ENCODE peak calls at places on chromosomes 7 and 10, in nine cellular contexts. P, A, S, W, C, H, M, E and K are unnamed samples. For H3K27me3, the result is how much of the 10 kb centered on the place peaks cover.

GRCh38 chr7:95595825-95596182 is 512 bp downstream of the PDK4 start:
- DNase-seq in A (no peak), H (peak), C (no peak), S (no peak), W (no peak), E (peak), M (no peak), P (no peak), K (no peak)

GRCh38 chr10:44976352-44977198 is 2.0 kb downstream of the DEPP1 start:
- DNase-seq in W (no peak), M (no peak), P (no peak), E (peak), H (peak), C (no peak), S (no peak), A (no peak), K (no peak)

GRCh38 chr7:27961255-27961654 is 219.3 kb downstream of the JAZF1 start:
- DNase-seq in W (peak), M (peak), E (no peak), C (peak), P (no peak), S (peak), H (peak), A (no peak), K (no peak)

GRCh38 chr10:8051109-8051781 is 3.2 kb upstream of the GATA3 start:
- DNase-seq in S (no peak), H (no peak), A (no peak), C (no peak), M (no peak), W (no peak), P (no peak), E (no peak), K (no peak)

GRCh38 chr10:68517188-68517587 is 10.1 kb downstream of the SLC25A16 start:
- DNase-seq in W (no peak), A (no peak), M (no peak), C (no peak), E (no peak), H (no peak), P (no peak), S (no peak), K (no peak)

GRCh38 chr7:135519233-135519688 is 9.4 kb upstream of the CNOT4 start:
- DNase-seq in M (no peak), S (no peak), H (no peak), E (no peak), W (no peak), A (no peak), P (no peak), C (no peak), K (no peak)

GRCh38 chr7:84688671-84689070 is 494.1 kb upstream of the SEMA3A start:
- DNase-seq in H (peak), C (peak), P (no peak), S (peak), W (peak), A (no peak), E (no peak), M (no peak), K (no peak)

GRCh38 chr7:121024568-121025055 is 36.1 kb downstream of the CPED1 start:
- DNase-seq in W (no peak), S (no peak), A (no peak), P (no peak), C (no peak), H (no peak), M (no peak), E (no peak), K (no peak)

GRCh38 chr7:123622660-123623386 is 21.2 kb downstream of the ASB15 start:
- DNase-seq in E (no peak), W (no peak), M (no peak), S (peak), C (no peak), P (no peak), A (no peak), H (no peak), K (no peak)

GRCh38 chr10:3961082-3961481 is 176.1 kb upstream of the KLF6 start:
- DNase-seq in W (no peak), P (no peak), A (no peak), M (no peak), C (no peak), S (no peak), H (no peak), E (no peak), K (no peak)

GRCh38 chr10:63164045-63164722 is 31.1 kb downstream of the NRBF2 start:
- DNase-seq in M (no peak), S (no peak), C (no peak), H (peak), P (no peak), A (peak), E (no peak), W (no peak), K (no peak)

GRCh38 chr10:109962247-109962646 is 38.9 kb upstream of the XPNPEP1 start:
- DNase-seq in W (no peak), E (no peak), P (no peak), A (no peak), C (peak), H (no peak), S (no peak), M (no peak), K (no peak)

GRCh38 chr10:6753644-6754043 is 173.6 kb upstream of the PRKCQ start:
- DNase-seq in P (no peak), W (no peak), E (no peak), S (no peak), C (no peak), M (no peak), H (no peak), A (no peak), K (no peak)

GRCh38 chr7:101382937-101383336 is 20.3 kb downstream of the COL26A1 start:
- DNase-seq in M (no peak), C (no peak), S (no peak), E (no peak), W (no peak), A (no peak), H (no peak), P (no peak), K (no peak)

GRCh38 chr10:91617073-91617580 is 15.7 kb downstream of the PPP1R3C start:
- DNase-seq in H (peak), S (no peak), A (no peak), E (no peak), M (no peak), C (peak), W (peak), P (no peak), K (no peak)

GRCh38 chr10:61608255-61609040 is 54.3 kb upstream of the CABCOCO1 start:
- DNase-seq in P (no peak), A (no peak), S (no peak), E (no peak), M (no peak), H (peak), W (peak), C (peak), K (no peak)

GRCh38 chr10:79243211-79244067 is 103.8 kb upstream of the PPIF start:
- DNase-seq in H (no peak), C (no peak), P (no peak), A (no peak), E (no peak), W (peak), S (no peak), M (no peak), K (peak)

GRCh38 chr7:50851451-50851850 is 68.8 kb upstream of the GRB10 start:
- DNase-seq in W (peak), A (no peak), H (peak), P (no peak), M (no peak), E (no peak), S (no peak), C (peak), K (no peak)

GRCh38 chr7:128922496-128923410 is 12.2 kb upstream of the KCP start:
- DNase-seq in P (no peak), H (no peak), C (no peak), A (no peak), M (no peak), S (no peak), E (no peak), W (no peak), K (no peak)

GRCh38 chr10:71342850-71343773 is 24.1 kb downstream of the SLC29A3 start:
- DNase-seq in H (peak), E (peak), S (peak), A (no peak), W (peak), C (no peak), M (no peak), P (no peak), K (no peak)

GRCh38 chr10:124122211-124122610 is 28.8 kb upstream of the CHST15 start:
- DNase-seq in A (no peak), C (no peak), S (peak), P (no peak), H (no peak), W (no peak), E (no peak), M (no peak), K (peak)

GRCh38 chr10:32970910-32971309 is 12.9 kb upstream of the ITGB1 start:
- DNase-seq in W (no peak), C (no peak), H (no peak), E (no peak), A (no peak), S (no peak), M (no peak), P (no peak), K (no peak)

GRCh38 chr10:6786579-6787031 is 206.5 kb upstream of the PRKCQ start:
- DNase-seq in M (peak), C (peak), A (no peak), S (no peak), H (peak), E (no peak), P (peak), W (peak), K (no peak)

GRCh38 chr7:120273476-120273975 is 551 bp downstream of the KCND2 start:
- DNase-seq in H (peak), P (no peak), E (peak), W (peak), A (no peak), S (no peak), C (peak), M (no peak), K (peak)

GRCh38 chr10:44935201-44935960 is 24.2 kb upstream of the RASSF4 start:
- DNase-seq in W (peak), E (peak), A (peak), C (peak), P (peak), H (peak), M (peak), S (peak), K (peak)

GRCh38 chr7:28570113-28570969 is 158.0 kb downstream of the CREB5 start:
- DNase-seq in W (no peak), A (no peak), C (no peak), M (no peak), P (no peak), H (no peak), E (no peak), S (no peak), K (no peak)

GRCh38 chr10:28432210-28432676 is 100.7 kb upstream of the WAC start:
- DNase-seq in E (peak), C (peak), P (peak), A (peak), W (peak), S (peak), M (peak), H (peak), K (no peak)

GRCh38 chr7:95865716-95866371 is 93.5 kb downstream of the DYNC1I1 start:
- DNase-seq in M (no peak), C (peak), P (no peak), W (peak), A (no peak), E (no peak), H (peak), S (peak), K (no peak)

GRCh38 chr10:131248376-131249165 is 63.0 kb downstream of the TCERG1L start:
- DNase-seq in M (no peak), C (no peak), E (no peak), S (no peak), W (no peak), P (no peak), A (no peak), H (no peak), K (peak)

GRCh38 chr7:148118371-148118770 is 472.2 kb upstream of the C7orf33 start:
- DNase-seq in M (no peak), A (no peak), W (no peak), P (no peak), E (no peak), C (no peak), S (no peak), H (no peak), K (no peak)

GRCh38 chr7:12423355-12423994 is 19.8 kb upstream of the VWDE start:
- DNase-seq in C (peak), H (peak), W (peak), E (no peak), M (no peak), A (no peak), S (no peak), P (no peak), K (no peak)

GRCh38 chr7:50393547-50394252 is 56.5 kb downstream of the FIGNL1 start:
- DNase-seq in A (no peak), W (no peak), S (no peak), P (no peak), M (no peak), H (no peak), E (no peak), C (no peak), K (no peak)

GRCh38 chr7:47040795-47041194 is 541.1 kb downstream of the TNS3 start:
- DNase-seq in H (peak), P (no peak), M (no peak), S (peak), E (no peak), W (peak), C (no peak), A (no peak), K (no peak)

GRCh38 chr7:125059861-125060456 is 130.3 kb upstream of the POT1 start:
- DNase-seq in P (no peak), A (no peak), H (peak), C (peak), W (peak), S (peak), M (no peak), E (no peak), K (no peak)

GRCh38 chr10:6095810-6096209 is 7.0 kb downstream of the RBM17 start:
- DNase-seq in E (no peak), M (no peak), W (no peak), C (no peak), S (no peak), H (no peak), A (no peak), P (no peak), K (no peak)

GRCh38 chr10:1063232-1063862 is 7.2 kb downstream of the WDR37 start:
- DNase-seq in M (no peak), A (no peak), H (no peak), S (no peak), C (no peak), P (no peak), E (no peak), W (no peak), K (no peak)

GRCh38 chr10:119734396-119735332 is 8.8 kb downstream of the INPP5F start:
- DNase-seq in W (peak), P (no peak), M (no peak), E (no peak), S (peak), C (peak), H (peak), A (no peak), K (no peak)

GRCh38 chr7:150945853-150946825 is 32.0 kb downstream of the KCNH2 start:
- DNase-seq in C (peak), H (no peak), M (no peak), W (peak), P (peak), S (no peak), A (peak), E (no peak), K (no peak)

GRCh38 chr7:54166419-54166818 is 375.8 kb upstream of the VSTM2A start:
- DNase-seq in M (no peak), W (no peak), A (no peak), S (no peak), C (no peak), P (no peak), H (no peak), E (no peak), K (no peak)

DNA sequence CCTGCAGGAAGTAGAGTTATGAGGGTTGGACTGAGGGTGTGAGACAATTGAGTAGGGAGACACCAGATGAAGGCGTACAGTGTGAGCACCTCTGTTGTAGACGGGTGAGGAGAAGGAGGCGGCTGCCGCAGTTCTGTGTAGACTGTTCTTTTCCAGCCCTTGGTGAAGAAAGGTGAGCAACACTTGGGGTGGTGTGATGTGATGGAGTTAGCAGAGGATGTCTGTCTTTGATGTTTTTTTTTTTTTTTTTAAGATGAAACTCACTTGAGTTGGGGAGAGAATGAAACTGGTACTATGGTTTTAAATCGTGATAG is 42.8 kb upstream of the RNF216 start:
- DNase-seq in H (no peak), M (no peak), E (no peak), W (no peak), P (no peak), S (no peak), A (no peak), C (no peak), K (no peak)
- H3K27ac ChIP-seq in H (no peak), M (no peak), E (no peak), W (no peak), P (no peak), S (no peak), A (no peak), C (no peak), K (no peak)

GRCh38 chr7:99990417-99990816 is 14.6 kb upstream of the AZGP1 start:
- DNase-seq in M (no peak), H (no peak), W (no peak), S (no peak), A (no peak), E (peak), P (no peak), C (no peak), K (peak)
- H3K4me3 ChIP-seq in M (no peak), H (peak), W (no peak), S (no peak), A (no peak), E (no peak), P (no peak), C (peak), K (peak)

DNA sequence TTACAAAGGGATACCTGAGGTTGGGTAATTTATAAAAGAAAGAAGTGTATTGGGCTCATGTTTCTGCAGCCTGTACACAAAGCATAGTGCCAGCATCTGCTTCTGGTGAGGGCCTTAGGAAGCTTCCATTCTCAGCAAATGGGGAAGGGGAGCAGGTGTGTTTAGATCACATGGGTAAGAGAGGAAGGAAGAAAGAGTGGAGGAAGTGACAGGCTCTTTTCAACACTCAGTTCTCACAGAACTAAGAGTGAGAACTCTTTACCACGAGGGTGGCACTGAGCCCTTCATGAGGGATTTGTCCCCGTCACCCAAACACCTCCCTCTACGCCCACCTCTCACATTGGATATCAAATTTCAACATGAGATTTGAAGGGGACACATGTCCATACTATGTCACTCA is 506 bp upstream of the FAM170B start:
- DNase-seq in W (no peak), S (no peak), M (no peak), A (no peak), C (no peak), E (no peak), H (no peak), P (no peak), K (no peak)
- H3K27me3 ChIP-seq in W (under half), S (under half), M (under half), A (under half), C (under half), E (under half), H (under half), P (under half), K (under half)

GRCh38 chr7:26199301-26200112 is 1.0 kb downstream of the HNRNPA2B1 start:
- DNase-seq in A (peak), C (peak), E (peak), H (no peak), P (peak), M (peak), W (peak), S (peak), K (peak)

GRCh38 chr7:26200113-26200443 is 468 bp downstream of the HNRNPA2B1 start:
- DNase-seq in H (peak), A (peak), W (no peak), M (peak), C (no peak), P (peak), S (peak), E (peak), K (peak)

GRCh38 chr7:26201261-26202018 is at the start of gene CBX3:
- DNase-seq in A (peak), P (peak), H (peak), E (peak), W (peak), S (peak), M (peak), C (peak), K (peak)

GRCh38 chr7:26202019-26202985 is 757 bp downstream of the CBX3 start:
- DNase-seq in M (peak), A (peak), C (peak), S (peak), P (no peak), E (peak), H (no peak), W (peak), K (peak)

GRCh38 chr7:26200444-26201260 is at the start of gene HNRNPA2B1:
- DNase-seq in S (peak), P (peak), W (peak), E (peak), M (peak), H (peak), C (peak), A (peak), K (peak)
- H3K27ac ChIP-seq in S (peak), P (peak), W (peak), E (peak), M (peak), H (peak), C (peak), A (peak), K (peak)

GRCh38 chr10:101830322-101831168 is 12.3 kb upstream of the OGA start:
- DNase-seq in W (peak), S (peak), A (peak), P (peak), M (peak), H (peak), C (peak), E (peak), K (peak)
- H3K4me3 ChIP-seq in W (no peak), S (peak), A (peak), P (peak), M (peak), H (peak), C (peak), E (peak), K (no peak)

DNA sequence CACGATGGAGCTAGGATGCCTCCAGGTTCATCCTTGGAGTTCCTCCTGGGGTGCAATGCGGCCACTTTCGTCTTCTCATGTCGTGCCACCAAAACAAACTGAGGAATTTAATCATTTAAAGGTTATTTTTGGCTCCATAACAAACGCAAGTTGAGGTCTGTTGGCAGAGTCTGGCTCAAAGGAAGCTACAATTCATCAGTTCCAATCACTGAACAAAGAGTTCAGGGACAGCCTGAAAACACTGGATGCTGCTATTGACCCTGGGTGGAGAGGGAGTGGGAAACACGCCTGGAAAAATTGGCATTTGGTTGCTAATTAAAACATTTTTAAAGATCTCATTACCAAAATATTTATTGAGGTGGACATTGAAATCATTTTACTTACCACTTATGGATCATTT is 11.4 kb upstream of the MGMT start:
- DNase-seq in W (no peak), C (no peak), M (no peak), H (no peak), E (no peak), A (no peak), P (no peak), S (no peak), K (no peak)
- H3K27me3 ChIP-seq in W (under half), C (under half), M (under half), H (under half), E (under half), A (under half), P (under half), S (under half), K (under half)

GRCh38 chr10:14757996-14758395 is 16.7 kb downstream of the FAM107B start:
- DNase-seq in W (no peak), M (no peak), E (no peak), H (no peak), C (no peak), P (no peak), S (no peak), A (no peak), K (no peak)

GRCh38 chr10:14757394-14757793 is 17.3 kb downstream of the FAM107B start:
- DNase-seq in H (peak), C (no peak), E (no peak), W (no peak), S (no peak), P (no peak), M (no peak), A (no peak), K (no peak)

GRCh38 chr10:14758451-14758850 is 16.2 kb downstream of the FAM107B start:
- DNase-seq in H (no peak), P (no peak), W (no peak), E (no peak), S (no peak), M (no peak), A (no peak), C (no peak), K (no peak)

GRCh38 chr10:14761372-14761771 is 13.3 kb downstream of the FAM107B start:
- DNase-seq in C (no peak), H (no peak), S (no peak), E (no peak), M (no peak), P (no peak), W (no peak), A (no peak), K (no peak)

GRCh38 chr10:14758994-14759664 is 15.6 kb downstream of the FAM107B start:
- DNase-seq in M (no peak), P (no peak), E (no peak), S (no peak), C (no peak), A (no peak), H (no peak), W (no peak), K (no peak)
- H3K27ac ChIP-seq in M (no peak), P (no peak), E (no peak), S (no peak), C (no peak), A (no peak), H (no peak), W (no peak), K (no peak)

GRCh38 chr10:132588301-132589013 is 50.9 kb downstream of the INPP5A start:
- DNase-seq in E (no peak), M (no peak), H (peak), P (no peak), A (no peak), W (no peak), C (no peak), S (no peak), K (peak)
- H3K4me3 ChIP-seq in E (no peak), M (no peak), H (no peak), P (no peak), A (no peak), W (no peak), C (no peak), S (no peak), K (no peak)